ENCODE peak calls at places on chromosomes 16 and 17, in eight cellular contexts. One of them, this sample, is unnamed. For H3K4me1, the result is how much of the 10 kb centered on the place peaks cover.

GRCh38 chr16:19804538-19805323 is 79.9 kb downstream of the GPRC5B start:
- DNase-seq in CD4-positive, alpha-beta memory T cell: peak
- DNase-seq in cardiac muscle cell: no peak
- DNase-seq in adrenal gland: peak
- DNase-seq in tibial nerve: peak
- DNase-seq in fibroblast of lung: peak
- DNase-seq in aorta: no peak
- DNase-seq in lower lobe of right lung: peak
- DNase-seq in this sample: peak

GRCh38 chr16:65548470-65548869 is 426.6 kb upstream of the CDH11 start:
- DNase-seq in CD4-positive, alpha-beta memory T cell: no peak
- DNase-seq in cardiac muscle cell: no peak
- DNase-seq in adrenal gland: no peak
- DNase-seq in tibial nerve: no peak
- DNase-seq in fibroblast of lung: no peak
- DNase-seq in aorta: no peak
- DNase-seq in lower lobe of right lung: no peak
- DNase-seq in this sample: no peak

GRCh38 chr16:68470461-68471150 is 22.3 kb upstream of the SMPD3 start:
- DNase-seq in CD4-positive, alpha-beta memory T cell: no peak
- DNase-seq in cardiac muscle cell: no peak
- DNase-seq in adrenal gland: peak
- DNase-seq in tibial nerve: peak
- DNase-seq in fibroblast of lung: no peak
- DNase-seq in aorta: no peak
- DNase-seq in lower lobe of right lung: peak
- DNase-seq in this sample: no peak

GRCh38 chr16:56869513-56870270 is 4.7 kb downstream of the SLC12A3 start:
- DNase-seq in CD4-positive, alpha-beta memory T cell: no peak
- DNase-seq in cardiac muscle cell: no peak
- DNase-seq in adrenal gland: no peak
- DNase-seq in tibial nerve: no peak
- DNase-seq in fibroblast of lung: no peak
- DNase-seq in aorta: no peak
- DNase-seq in lower lobe of right lung: peak
- DNase-seq in this sample: peak

GRCh38 chr17:40399185-40399584 is 18.5 kb downstream of the TOP2A start:
- DNase-seq in CD4-positive, alpha-beta memory T cell: peak
- DNase-seq in cardiac muscle cell: peak
- DNase-seq in adrenal gland: no peak
- DNase-seq in tibial nerve: no peak
- DNase-seq in fibroblast of lung: peak
- DNase-seq in aorta: no peak
- DNase-seq in lower lobe of right lung: no peak
- DNase-seq in this sample: no peak

GRCh38 chr16:57846078-57846697 is 43.9 kb upstream of the KIFC3 start:
- DNase-seq in CD4-positive, alpha-beta memory T cell: no peak
- DNase-seq in cardiac muscle cell: no peak
- DNase-seq in adrenal gland: no peak
- DNase-seq in tibial nerve: no peak
- DNase-seq in fibroblast of lung: peak
- DNase-seq in aorta: no peak
- DNase-seq in lower lobe of right lung: no peak
- DNase-seq in this sample: peak

GRCh38 chr17:45273551-45273957 is 11.7 kb upstream of the SPATA32 start:
- DNase-seq in CD4-positive, alpha-beta memory T cell: no peak
- DNase-seq in cardiac muscle cell: no peak
- DNase-seq in adrenal gland: no peak
- DNase-seq in tibial nerve: no peak
- DNase-seq in fibroblast of lung: peak
- DNase-seq in aorta: no peak
- DNase-seq in lower lobe of right lung: no peak
- DNase-seq in this sample: no peak

GRCh38 chr17:35314415-35315216 is 58.8 kb downstream of the SLFN11 start:
- DNase-seq in CD4-positive, alpha-beta memory T cell: no peak
- DNase-seq in cardiac muscle cell: no peak
- DNase-seq in adrenal gland: no peak
- DNase-seq in tibial nerve: no peak
- DNase-seq in fibroblast of lung: no peak
- DNase-seq in aorta: no peak
- DNase-seq in lower lobe of right lung: no peak
- DNase-seq in this sample: no peak

GRCh38 chr16:61412562-61412961 is 623.7 kb downstream of the CDH8 start:
- DNase-seq in CD4-positive, alpha-beta memory T cell: no peak
- DNase-seq in cardiac muscle cell: no peak
- DNase-seq in adrenal gland: no peak
- DNase-seq in tibial nerve: no peak
- DNase-seq in fibroblast of lung: no peak
- DNase-seq in aorta: no peak
- DNase-seq in lower lobe of right lung: no peak
- DNase-seq in this sample: no peak

GRCh38 chr17:40025991-40026815 is 11.0 kb downstream of the CSF3 start:
- DNase-seq in CD4-positive, alpha-beta memory T cell: peak
- DNase-seq in cardiac muscle cell: no peak
- DNase-seq in adrenal gland: no peak
- DNase-seq in tibial nerve: no peak
- DNase-seq in fibroblast of lung: peak
- DNase-seq in aorta: no peak
- DNase-seq in lower lobe of right lung: no peak
- DNase-seq in this sample: no peak

GRCh38 chr17:36778458-36778857 is 158.8 kb upstream of the LHX1 start:
- DNase-seq in CD4-positive, alpha-beta memory T cell: no peak
- DNase-seq in cardiac muscle cell: no peak
- DNase-seq in adrenal gland: no peak
- DNase-seq in tibial nerve: no peak
- DNase-seq in fibroblast of lung: no peak
- DNase-seq in aorta: no peak
- DNase-seq in lower lobe of right lung: no peak
- DNase-seq in this sample: no peak

GRCh38 chr16:8026450-8026849 is 563.9 kb downstream of the TMEM114 start:
- DNase-seq in CD4-positive, alpha-beta memory T cell: no peak
- DNase-seq in cardiac muscle cell: peak
- DNase-seq in adrenal gland: no peak
- DNase-seq in tibial nerve: no peak
- DNase-seq in fibroblast of lung: no peak
- DNase-seq in aorta: no peak
- DNase-seq in lower lobe of right lung: no peak
- DNase-seq in this sample: peak

GRCh38 chr17:40124279-40125141 is 2.7 kb downstream of the MSL1 start:
- DNase-seq in CD4-positive, alpha-beta memory T cell: no peak
- DNase-seq in cardiac muscle cell: peak
- DNase-seq in adrenal gland: peak
- DNase-seq in tibial nerve: peak
- DNase-seq in fibroblast of lung: peak
- DNase-seq in aorta: no peak
- DNase-seq in lower lobe of right lung: no peak
- DNase-seq in this sample: no peak

GRCh38 chr17:31753011-31753410 is 106.0 kb downstream of the COPRS start:
- DNase-seq in CD4-positive, alpha-beta memory T cell: no peak
- DNase-seq in cardiac muscle cell: no peak
- DNase-seq in adrenal gland: no peak
- DNase-seq in tibial nerve: no peak
- DNase-seq in fibroblast of lung: no peak
- DNase-seq in aorta: no peak
- DNase-seq in lower lobe of right lung: no peak
- DNase-seq in this sample: no peak

GRCh38 chr17:954431-955164 is 25.0 kb downstream of the NXN start:
- DNase-seq in CD4-positive, alpha-beta memory T cell: no peak
- DNase-seq in cardiac muscle cell: peak
- DNase-seq in adrenal gland: no peak
- DNase-seq in tibial nerve: no peak
- DNase-seq in fibroblast of lung: peak
- DNase-seq in aorta: peak
- DNase-seq in lower lobe of right lung: peak
- DNase-seq in this sample: no peak

GRCh38 chr16:586645-587590 is 2.9 kb upstream of the RAB40C start:
- DNase-seq in CD4-positive, alpha-beta memory T cell: no peak
- DNase-seq in cardiac muscle cell: no peak
- DNase-seq in adrenal gland: no peak
- DNase-seq in tibial nerve: no peak
- DNase-seq in fibroblast of lung: peak
- DNase-seq in aorta: no peak
- DNase-seq in lower lobe of right lung: peak
- DNase-seq in this sample: no peak

GRCh38 chr16:586047-586644 is 3.7 kb upstream of the RAB40C start:
- DNase-seq in CD4-positive, alpha-beta memory T cell: no peak
- DNase-seq in cardiac muscle cell: no peak
- DNase-seq in adrenal gland: no peak
- DNase-seq in tibial nerve: no peak
- DNase-seq in fibroblast of lung: peak
- DNase-seq in aorta: no peak
- DNase-seq in lower lobe of right lung: no peak
- DNase-seq in this sample: no peak

GRCh38 chr16:583470-583814 is 6.4 kb upstream of the RAB40C start:
- DNase-seq in CD4-positive, alpha-beta memory T cell: no peak
- DNase-seq in cardiac muscle cell: no peak
- DNase-seq in adrenal gland: no peak
- DNase-seq in tibial nerve: no peak
- DNase-seq in fibroblast of lung: no peak
- DNase-seq in aorta: no peak
- DNase-seq in lower lobe of right lung: no peak
- DNase-seq in this sample: no peak

GRCh38 chr16:583815-584591 is 5.9 kb upstream of the RAB40C start:
- DNase-seq in CD4-positive, alpha-beta memory T cell: no peak
- DNase-seq in cardiac muscle cell: no peak
- DNase-seq in adrenal gland: no peak
- DNase-seq in tibial nerve: no peak
- DNase-seq in fibroblast of lung: no peak
- DNase-seq in aorta: no peak
- DNase-seq in lower lobe of right lung: no peak
- DNase-seq in this sample: no peak

GRCh38 chr16:585351-585750 is 4.5 kb upstream of the RAB40C start:
- DNase-seq in CD4-positive, alpha-beta memory T cell: no peak
- DNase-seq in cardiac muscle cell: no peak
- DNase-seq in adrenal gland: peak
- DNase-seq in tibial nerve: no peak
- DNase-seq in fibroblast of lung: no peak
- DNase-seq in aorta: no peak
- DNase-seq in lower lobe of right lung: no peak
- DNase-seq in this sample: no peak
- H3K4me1 ChIP-seq in CD4-positive, alpha-beta memory T cell: under half
- H3K4me1 ChIP-seq in cardiac muscle cell: under half
- H3K4me1 ChIP-seq in adrenal gland: under half
- H3K4me1 ChIP-seq in tibial nerve: under half
- H3K4me1 ChIP-seq in fibroblast of lung: under half
- H3K4me1 ChIP-seq in aorta: under half
- H3K4me1 ChIP-seq in lower lobe of right lung: under half
- H3K4me1 ChIP-seq in this sample: under half

GRCh38 chr16:4005281-4005680 is 111.0 kb downstream of the ADCY9 start:
- DNase-seq in CD4-positive, alpha-beta memory T cell: no peak
- DNase-seq in cardiac muscle cell: no peak
- DNase-seq in adrenal gland: no peak
- DNase-seq in tibial nerve: no peak
- DNase-seq in fibroblast of lung: no peak
- DNase-seq in aorta: no peak
- DNase-seq in lower lobe of right lung: no peak
- DNase-seq in this sample: no peak

GRCh38 chr16:4006441-4006989 is 109.7 kb downstream of the ADCY9 start:
- DNase-seq in CD4-positive, alpha-beta memory T cell: no peak
- DNase-seq in cardiac muscle cell: no peak
- DNase-seq in adrenal gland: peak
- DNase-seq in tibial nerve: no peak
- DNase-seq in fibroblast of lung: no peak
- DNase-seq in aorta: no peak
- DNase-seq in lower lobe of right lung: peak
- DNase-seq in this sample: no peak

GRCh38 chr16:4003166-4003565 is 113.1 kb downstream of the ADCY9 start:
- DNase-seq in CD4-positive, alpha-beta memory T cell: no peak
- DNase-seq in cardiac muscle cell: no peak
- DNase-seq in adrenal gland: no peak
- DNase-seq in tibial nerve: no peak
- DNase-seq in fibroblast of lung: no peak
- DNase-seq in aorta: no peak
- DNase-seq in lower lobe of right lung: peak
- DNase-seq in this sample: no peak

GRCh38 chr16:4004206-4004605 is 112.0 kb downstream of the ADCY9 start:
- DNase-seq in CD4-positive, alpha-beta memory T cell: no peak
- DNase-seq in cardiac muscle cell: no peak
- DNase-seq in adrenal gland: no peak
- DNase-seq in tibial nerve: no peak
- DNase-seq in fibroblast of lung: no peak
- DNase-seq in aorta: no peak
- DNase-seq in lower lobe of right lung: no peak
- DNase-seq in this sample: no peak

GRCh38 chr16:4003576-4003975 is 112.7 kb downstream of the ADCY9 start:
- DNase-seq in CD4-positive, alpha-beta memory T cell: no peak
- DNase-seq in cardiac muscle cell: no peak
- DNase-seq in adrenal gland: no peak
- DNase-seq in tibial nerve: no peak
- DNase-seq in fibroblast of lung: no peak
- DNase-seq in aorta: no peak
- DNase-seq in lower lobe of right lung: peak
- DNase-seq in this sample: no peak
- H3K4me1 ChIP-seq in CD4-positive, alpha-beta memory T cell: under half
- H3K4me1 ChIP-seq in cardiac muscle cell: under half
- H3K4me1 ChIP-seq in adrenal gland: under half
- H3K4me1 ChIP-seq in tibial nerve: under half
- H3K4me1 ChIP-seq in fibroblast of lung: under half
- H3K4me1 ChIP-seq in aorta: under half
- H3K4me1 ChIP-seq in lower lobe of right lung: under half
- H3K4me1 ChIP-seq in this sample: under half

GRCh38 chr17:4362141-4362540 is 4.3 kb downstream of the UBE2G1 start:
- DNase-seq in CD4-positive, alpha-beta memory T cell: no peak
- DNase-seq in cardiac muscle cell: no peak
- DNase-seq in adrenal gland: no peak
- DNase-seq in tibial nerve: no peak
- DNase-seq in fibroblast of lung: no peak
- DNase-seq in aorta: no peak
- DNase-seq in lower lobe of right lung: no peak
- DNase-seq in this sample: no peak
- H3K4me1 ChIP-seq in CD4-positive, alpha-beta memory T cell: half or more
- H3K4me1 ChIP-seq in cardiac muscle cell: under half
- H3K4me1 ChIP-seq in adrenal gland: under half
- H3K4me1 ChIP-seq in tibial nerve: under half
- H3K4me1 ChIP-seq in fibroblast of lung: under half
- H3K4me1 ChIP-seq in aorta: under half
- H3K4me1 ChIP-seq in lower lobe of right lung: under half
- H3K4me1 ChIP-seq in this sample: under half

GRCh38 chr16:31458073-31458834 is 1.0 kb upstream of the ARMC5 start:
- DNase-seq in CD4-positive, alpha-beta memory T cell: peak
- DNase-seq in cardiac muscle cell: peak
- DNase-seq in adrenal gland: peak
- DNase-seq in tibial nerve: no peak
- DNase-seq in fibroblast of lung: peak
- DNase-seq in aorta: peak
- DNase-seq in lower lobe of right lung: peak
- DNase-seq in this sample: no peak
- H3K4me1 ChIP-seq in CD4-positive, alpha-beta memory T cell: half or more
- H3K4me1 ChIP-seq in cardiac muscle cell: under half
- H3K4me1 ChIP-seq in adrenal gland: under half
- H3K4me1 ChIP-seq in tibial nerve: under half
- H3K4me1 ChIP-seq in fibroblast of lung: under half
- H3K4me1 ChIP-seq in aorta: under half
- H3K4me1 ChIP-seq in lower lobe of right lung: half or more
- H3K4me1 ChIP-seq in this sample: under half

GRCh38 chr17:77233635-77234334 is 93.0 kb downstream of the SEC14L1 start:
- DNase-seq in CD4-positive, alpha-beta memory T cell: no peak
- DNase-seq in cardiac muscle cell: no peak
- DNase-seq in adrenal gland: peak
- DNase-seq in tibial nerve: no peak
- DNase-seq in fibroblast of lung: peak
- DNase-seq in aorta: peak
- DNase-seq in lower lobe of right lung: peak
- DNase-seq in this sample: no peak
- H3K4me1 ChIP-seq in CD4-positive, alpha-beta memory T cell: under half
- H3K4me1 ChIP-seq in cardiac muscle cell: under half
- H3K4me1 ChIP-seq in adrenal gland: under half
- H3K4me1 ChIP-seq in tibial nerve: under half
- H3K4me1 ChIP-seq in fibroblast of lung: under half
- H3K4me1 ChIP-seq in aorta: under half
- H3K4me1 ChIP-seq in lower lobe of right lung: under half
- H3K4me1 ChIP-seq in this sample: under half

GRCh38 chr17:81388091-81388611 is 7.1 kb upstream of the BAHCC1 start:
- DNase-seq in CD4-positive, alpha-beta memory T cell: no peak
- DNase-seq in cardiac muscle cell: no peak
- DNase-seq in adrenal gland: no peak
- DNase-seq in tibial nerve: no peak
- DNase-seq in fibroblast of lung: no peak
- DNase-seq in aorta: no peak
- DNase-seq in lower lobe of right lung: no peak
- DNase-seq in this sample: no peak
- H3K4me1 ChIP-seq in CD4-positive, alpha-beta memory T cell: under half
- H3K4me1 ChIP-seq in cardiac muscle cell: half or more
- H3K4me1 ChIP-seq in adrenal gland: under half
- H3K4me1 ChIP-seq in tibial nerve: half or more
- H3K4me1 ChIP-seq in fibroblast of lung: under half
- H3K4me1 ChIP-seq in aorta: under half
- H3K4me1 ChIP-seq in lower lobe of right lung: half or more
- H3K4me1 ChIP-seq in this sample: under half